ENCODE peak calls at places on chromosome 5, in seven cellular contexts. G is uterus; Q is IMR-90; O is endothelial cell of umbilical vein; R is psoas muscle; M is naive thymus-derived CD4-positive, alpha-beta T cell; T is prostate gland. L is an unnamed sample.

GRCh38 chr5:100852988-100853449 is 50.1 kb downstream of the ST8SIA4 start:
- DNase-seq in G (no peak), Q (no peak), O (no peak), R (no peak), M (no peak), T (no peak), L (no peak)

GRCh38 chr5:2515180-2515809 is 236.2 kb downstream of the IRX2 start:
- DNase-seq in G (no peak), Q (no peak), O (no peak), R (no peak), M (no peak), T (no peak), L (no peak)

GRCh38 chr5:108557686-108558085 is 175.8 kb upstream of the FBXL17 start:
- DNase-seq in G (no peak), Q (peak; percentile 40), O (no peak), R (no peak), M (no peak), T (no peak), L (no peak)

GRCh38 chr5:60959156-60959555 is 14.2 kb downstream of the NDUFAF2 start:
- DNase-seq in G (no peak), Q (peak; percentile 40), O (peak; percentile 56), R (no peak), M (no peak), T (no peak), L (no peak)

GRCh38 chr5:140631831-140632365 is 1.1 kb downstream of the CD14 start:
- DNase-seq in G (no peak), Q (no peak), O (no peak), R (peak; percentile 25), M (no peak), T (no peak), L (peak; percentile 64)

GRCh38 chr5:132490484-132491367 is at the start of gene IRF1:
- DNase-seq in G (peak; percentile 95), Q (peak; percentile 94), O (peak; percentile 97), R (peak; percentile 97), M (peak; percentile 100), T (peak; percentile 97), L (peak; percentile 96)

GRCh38 chr5:36494756-36495637 is 111.4 kb upstream of the SLC1A3 start:
- DNase-seq in G (no peak), Q (peak; percentile 23), O (no peak), R (no peak), M (no peak), T (peak; percentile 65), L (peak; percentile 6)

GRCh38 chr5:37988454-37989046 is 148.7 kb upstream of the GDNF start:
- DNase-seq in G (no peak), Q (no peak), O (no peak), R (no peak), M (no peak), T (no peak), L (no peak)

GRCh38 chr5:125046838-125047237 is 300.4 kb upstream of the ZNF608 start:
- DNase-seq in G (no peak), Q (no peak), O (no peak), R (no peak), M (no peak), T (no peak), L (no peak)

GRCh38 chr5:122816726-122817125 is 28.7 kb upstream of the SNX24 start:
- DNase-seq in G (no peak), Q (no peak), O (no peak), R (no peak), M (no peak), T (no peak), L (no peak)

GRCh38 chr5:79075646-79076426 is 6.3 kb downstream of the BHMT2 start:
- DNase-seq in G (no peak), Q (no peak), O (no peak), R (no peak), M (no peak), T (no peak), L (no peak)

GRCh38 chr5:21774791-21775190 is 1078.4 kb downstream of the CDH12 start:
- DNase-seq in G (no peak), Q (peak; percentile 78), O (no peak), R (no peak), M (no peak), T (no peak), L (no peak)

GRCh38 chr5:32059779-32060178 is 114.3 kb downstream of the GOLPH3 start:
- DNase-seq in G (no peak), Q (no peak), O (no peak), R (no peak), M (no peak), T (no peak), L (no peak)

GRCh38 chr5:133337795-133338445 is 274.4 kb downstream of the FSTL4 start:
- DNase-seq in G (no peak), Q (no peak), O (no peak), R (no peak), M (no peak), T (no peak), L (no peak)

GRCh38 chr5:73786043-73786831 is 160.2 kb downstream of the ARHGEF28 start:
- DNase-seq in G (no peak), Q (no peak), O (no peak), R (no peak), M (no peak), T (no peak), L (no peak)

GRCh38 chr5:80793354-80793753 is 138.6 kb upstream of the DHFR start:
- DNase-seq in G (no peak), Q (no peak), O (no peak), R (no peak), M (no peak), T (no peak), L (no peak)

GRCh38 chr5:8033261-8033660 is 164.3 kb downstream of the MTRR start:
- DNase-seq in G (no peak), Q (no peak), O (no peak), R (no peak), M (no peak), T (no peak), L (no peak)

GRCh38 chr5:150001660-150002493 is 1.3 kb downstream of the HMGXB3 start:
- DNase-seq in G (no peak), Q (peak; percentile 75), O (peak; percentile 78), R (peak; percentile 22), M (peak; percentile 57), T (peak; percentile 41), L (peak; percentile 37)

GRCh38 chr5:181217111-181217804 is 5.8 kb upstream of the TRIM41 start:
- DNase-seq in G (peak; percentile 52), Q (peak; percentile 55), O (peak; percentile 47), R (peak; percentile 58), M (peak; percentile 57), T (no peak), L (peak; percentile 42)

GRCh38 chr5:6448622-6449464 is at the start of gene UBE2QL1:
- DNase-seq in G (no peak), Q (no peak), O (peak; percentile 24), R (no peak), M (no peak), T (peak; percentile 33), L (peak; percentile 39)

GRCh38 chr5:15008476-15008875 is 136.9 kb upstream of the ANKH start:
- DNase-seq in G (peak; percentile 81), Q (peak; percentile 98), O (peak; percentile 91), R (peak; percentile 92), M (no peak), T (peak; percentile 96), L (peak; percentile 90)

GRCh38 chr5:14869286-14870164 is 2.1 kb downstream of the ANKH start:
- DNase-seq in G (no peak), Q (no peak), O (no peak), R (no peak), M (no peak), T (no peak), L (no peak)

GRCh38 chr5:81604193-81604592 is 146.7 kb downstream of the SSBP2 start:
- DNase-seq in G (no peak), Q (no peak), O (no peak), R (no peak), M (no peak), T (no peak), L (no peak)

GRCh38 chr5:170169996-170170395 is 62.8 kb upstream of the C5orf58 start:
- DNase-seq in G (no peak), Q (no peak), O (no peak), R (no peak), M (no peak), T (no peak), L (no peak)

GRCh38 chr5:9903806-9904205 is 273.7 kb upstream of the TAS2R1 start:
- DNase-seq in G (no peak), Q (peak; percentile 62), O (no peak), R (no peak), M (no peak), T (no peak), L (no peak)

GRCh38 chr5:150473673-150474358 is 24.3 kb upstream of the RPS14 start:
- DNase-seq in G (no peak), Q (peak; percentile 44), O (no peak), R (no peak), M (no peak), T (peak; percentile 52), L (no peak)

DNA sequence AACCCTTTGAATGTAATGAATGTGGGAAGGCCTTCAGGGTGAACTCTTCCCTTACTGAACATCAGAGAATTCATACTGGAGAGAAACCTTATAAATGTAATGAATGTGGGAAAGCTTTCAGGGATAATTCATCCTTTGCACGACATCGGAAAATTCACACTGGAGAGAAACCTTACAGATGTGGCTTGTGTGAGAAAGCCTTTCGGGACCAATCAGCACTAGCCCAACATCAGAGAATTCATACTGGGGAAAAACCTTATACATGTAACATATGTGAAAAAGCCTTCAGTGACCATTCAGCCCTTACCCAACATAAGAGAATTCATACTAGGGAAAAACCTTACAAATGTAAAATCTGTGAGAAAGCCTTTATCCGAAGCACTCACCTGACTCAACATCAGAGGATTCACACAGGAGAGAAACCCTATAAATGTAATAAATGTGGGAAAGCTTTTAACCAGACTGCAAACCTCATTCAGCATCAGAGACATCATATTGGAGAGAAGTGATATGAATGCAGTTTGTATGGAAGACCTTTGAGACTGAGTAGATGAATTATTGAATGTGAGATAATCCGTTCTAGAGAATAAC is 24.6 kb downstream of the ZNF454 start:
- DNase-seq in G (no peak), Q (no peak), O (no peak), R (no peak), M (no peak), T (no peak), L (no peak)
- H3K9me3 ChIP-seq in G (peaks cover 84% of the 10 kb centered on the region), Q (peaks cover 53% of the 10 kb centered on the region), O (peaks cover 2% of the 10 kb centered on the region), R (peaks cover 80% of the 10 kb centered on the region), M (no peaks in the 10 kb centered on the region), T (no peaks in the 10 kb centered on the region), L (peaks cover 12% of the 10 kb centered on the region)

DNA sequence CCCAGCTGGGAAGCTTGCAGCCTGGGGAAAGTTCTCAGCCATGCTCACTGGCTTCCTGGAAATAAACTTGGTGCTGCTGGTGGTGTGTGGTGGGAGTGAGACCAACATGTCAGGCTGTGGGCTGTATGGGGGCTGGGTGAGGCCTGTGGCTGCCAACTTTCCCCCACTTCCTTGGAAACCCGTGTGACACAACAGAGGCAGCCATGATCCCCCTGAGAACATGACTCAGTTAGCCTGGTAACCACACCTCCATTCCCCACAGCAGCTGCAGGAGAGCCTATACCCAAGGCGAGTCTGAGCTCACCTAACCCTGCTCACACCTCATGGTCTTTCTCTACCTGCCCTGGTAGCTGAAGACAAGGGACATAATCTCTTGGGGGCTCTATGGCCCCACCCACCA is 72.7 kb upstream of the RGMB start:
- DNase-seq in G (no peak), Q (no peak), O (no peak), R (no peak), M (no peak), T (no peak), L (no peak)
- H3K9me3 ChIP-seq in G (no peaks in the 10 kb centered on the region), Q (no peaks in the 10 kb centered on the region), O (no peaks in the 10 kb centered on the region), R (peaks cover 4% of the 10 kb centered on the region), M (no peaks in the 10 kb centered on the region), T (no peaks in the 10 kb centered on the region), L (no peaks in the 10 kb centered on the region)

GRCh38 chr5:13325765-13326164 is 618.7 kb downstream of the DNAH5 start:
- DNase-seq in G (no peak), Q (no peak), O (no peak), R (no peak), M (no peak), T (no peak), L (no peak)
- H3K9me3 ChIP-seq in G (no peaks in the 10 kb centered on the region), Q (no peaks in the 10 kb centered on the region), O (no peaks in the 10 kb centered on the region), R (no peaks in the 10 kb centered on the region), M (no peaks in the 10 kb centered on the region), T (no peaks in the 10 kb centered on the region), L (no peaks in the 10 kb centered on the region)

GRCh38 chr5:1265026-1265425 is 29.8 kb downstream of the TERT start:
- DNase-seq in G (no peak), Q (no peak), O (no peak), R (no peak), M (no peak), T (no peak), L (no peak)
- H3K9me3 ChIP-seq in G (no peaks in the 10 kb centered on the region), Q (peaks cover 46% of the 10 kb centered on the region), O (no peaks in the 10 kb centered on the region), R (peaks cover 6% of the 10 kb centered on the region), M (no peaks in the 10 kb centered on the region), T (no peaks in the 10 kb centered on the region), L (no peaks in the 10 kb centered on the region)